ENCODE peak calls at places on chromosomes 3 and 15, in nine cellular contexts. One of them, this sample, is unnamed.

GRCh38 chr3:158672293-158673176 is at the start of gene LXN:
- DNase-seq in Panc1: peak; percentile 71
- DNase-seq in lower lobe of right lung: peak; percentile 92
- DNase-seq in upper lobe of left lung: peak; percentile 85
- DNase-seq in mammary epithelial cell: peak; percentile 89
- DNase-seq in psoas muscle: peak; percentile 81
- DNase-seq in left ventricle myocardium inferior: peak; percentile 84
- DNase-seq in ovary: peak; percentile 85
- DNase-seq in Peyer's patch: peak; percentile 95
- DNase-seq in this sample: peak; percentile 78

GRCh38 chr3:71710906-71711494 is 14.2 kb downstream of the EIF4E3 start:
- DNase-seq in psoas muscle: no peak
- DNase-seq in left ventricle myocardium inferior: no peak
- DNase-seq in ovary: no peak
- DNase-seq in Panc1: peak; percentile 27
- DNase-seq in mammary epithelial cell: peak; percentile 33
- DNase-seq in lower lobe of right lung: no peak
- DNase-seq in upper lobe of left lung: no peak
- DNase-seq in Peyer's patch: no peak
- DNase-seq in this sample: no peak

GRCh38 chr3:160343132-160343531 is 55.9 kb downstream of the IFT80 start:
- DNase-seq in mammary epithelial cell: peak; percentile 4
- DNase-seq in Panc1: no peak
- DNase-seq in ovary: no peak
- DNase-seq in Peyer's patch: no peak
- DNase-seq in left ventricle myocardium inferior: no peak
- DNase-seq in lower lobe of right lung: no peak
- DNase-seq in psoas muscle: no peak
- DNase-seq in upper lobe of left lung: no peak
- DNase-seq in this sample: no peak

GRCh38 chr3:77081240-77081661 is 41.4 kb downstream of the ROBO2 start:
- DNase-seq in Panc1: no peak
- DNase-seq in lower lobe of right lung: no peak
- DNase-seq in ovary: peak; percentile 45
- DNase-seq in Peyer's patch: peak; percentile 81
- DNase-seq in upper lobe of left lung: no peak
- DNase-seq in psoas muscle: no peak
- DNase-seq in left ventricle myocardium inferior: peak; percentile 26
- DNase-seq in mammary epithelial cell: peak; percentile 45
- DNase-seq in this sample: peak; percentile 29

GRCh38 chr3:3800685-3801509 is 1.7 kb downstream of the LRRN1 start:
- DNase-seq in Peyer's patch: peak; percentile 47
- DNase-seq in psoas muscle: peak; percentile 77
- DNase-seq in ovary: peak; percentile 56
- DNase-seq in upper lobe of left lung: peak; percentile 87
- DNase-seq in Panc1: no peak
- DNase-seq in mammary epithelial cell: no peak
- DNase-seq in left ventricle myocardium inferior: peak; percentile 22
- DNase-seq in lower lobe of right lung: peak; percentile 52
- DNase-seq in this sample: no peak

GRCh38 chr3:18828637-18829036 is 319.7 kb upstream of the KCNH8 start:
- DNase-seq in Panc1: no peak
- DNase-seq in lower lobe of right lung: no peak
- DNase-seq in Peyer's patch: no peak
- DNase-seq in ovary: no peak
- DNase-seq in left ventricle myocardium inferior: no peak
- DNase-seq in psoas muscle: no peak
- DNase-seq in mammary epithelial cell: no peak
- DNase-seq in upper lobe of left lung: no peak
- DNase-seq in this sample: no peak

GRCh38 chr3:9037113-9037715 is 73.9 kb upstream of the RAD18 start:
- DNase-seq in upper lobe of left lung: peak; percentile 58
- DNase-seq in psoas muscle: no peak
- DNase-seq in Peyer's patch: peak; percentile 52
- DNase-seq in lower lobe of right lung: no peak
- DNase-seq in ovary: peak; percentile 47
- DNase-seq in left ventricle myocardium inferior: peak; percentile 38
- DNase-seq in mammary epithelial cell: no peak
- DNase-seq in Panc1: no peak
- DNase-seq in this sample: peak; percentile 44

GRCh38 chr3:18424213-18424861 is 802 bp downstream of the SATB1 start:
- DNase-seq in mammary epithelial cell: no peak
- DNase-seq in Peyer's patch: no peak
- DNase-seq in lower lobe of right lung: peak; percentile 50
- DNase-seq in Panc1: no peak
- DNase-seq in ovary: peak; percentile 40
- DNase-seq in upper lobe of left lung: no peak
- DNase-seq in psoas muscle: peak; percentile 61
- DNase-seq in left ventricle myocardium inferior: peak; percentile 24
- DNase-seq in this sample: no peak

GRCh38 chr3:4739289-4740236 is 239.7 kb upstream of the BHLHE40 start:
- DNase-seq in psoas muscle: no peak
- DNase-seq in mammary epithelial cell: no peak
- DNase-seq in Panc1: no peak
- DNase-seq in left ventricle myocardium inferior: no peak
- DNase-seq in ovary: no peak
- DNase-seq in upper lobe of left lung: no peak
- DNase-seq in Peyer's patch: no peak
- DNase-seq in lower lobe of right lung: no peak
- DNase-seq in this sample: no peak

GRCh38 chr3:36648241-36649034 is 115.9 kb downstream of the DCLK3 start:
- DNase-seq in Panc1: peak; percentile 64
- DNase-seq in left ventricle myocardium inferior: no peak
- DNase-seq in psoas muscle: no peak
- DNase-seq in ovary: no peak
- DNase-seq in Peyer's patch: no peak
- DNase-seq in upper lobe of left lung: no peak
- DNase-seq in lower lobe of right lung: no peak
- DNase-seq in mammary epithelial cell: peak; percentile 85
- DNase-seq in this sample: no peak

GRCh38 chr15:57606816-57607215 is 15.1 kb downstream of the MYZAP start:
- DNase-seq in left ventricle myocardium inferior: no peak
- DNase-seq in psoas muscle: no peak
- DNase-seq in Panc1: no peak
- DNase-seq in mammary epithelial cell: no peak
- DNase-seq in Peyer's patch: no peak
- DNase-seq in lower lobe of right lung: no peak
- DNase-seq in ovary: no peak
- DNase-seq in upper lobe of left lung: no peak
- DNase-seq in this sample: no peak

GRCh38 chr3:13274125-13274873 is 145.8 kb downstream of the NUP210 start:
- DNase-seq in lower lobe of right lung: peak; percentile 34
- DNase-seq in Peyer's patch: peak; percentile 33
- DNase-seq in ovary: no peak
- DNase-seq in mammary epithelial cell: no peak
- DNase-seq in psoas muscle: peak; percentile 46
- DNase-seq in upper lobe of left lung: no peak
- DNase-seq in Panc1: no peak
- DNase-seq in left ventricle myocardium inferior: no peak
- DNase-seq in this sample: no peak

GRCh38 chr3:30631237-30631961 is 25.0 kb downstream of the TGFBR2 start:
- DNase-seq in upper lobe of left lung: no peak
- DNase-seq in left ventricle myocardium inferior: no peak
- DNase-seq in mammary epithelial cell: no peak
- DNase-seq in Peyer's patch: no peak
- DNase-seq in lower lobe of right lung: no peak
- DNase-seq in ovary: no peak
- DNase-seq in psoas muscle: no peak
- DNase-seq in Panc1: no peak
- DNase-seq in this sample: no peak

GRCh38 chr3:105502333-105502732 is 135.6 kb downstream of the ALCAM start:
- DNase-seq in left ventricle myocardium inferior: no peak
- DNase-seq in Peyer's patch: no peak
- DNase-seq in mammary epithelial cell: no peak
- DNase-seq in psoas muscle: no peak
- DNase-seq in lower lobe of right lung: no peak
- DNase-seq in upper lobe of left lung: no peak
- DNase-seq in ovary: no peak
- DNase-seq in Panc1: no peak
- DNase-seq in this sample: no peak

GRCh38 chr3:187041362-187042061 is 97.8 kb downstream of the RPL39L start:
- DNase-seq in Panc1: no peak
- DNase-seq in mammary epithelial cell: no peak
- DNase-seq in lower lobe of right lung: no peak
- DNase-seq in psoas muscle: no peak
- DNase-seq in left ventricle myocardium inferior: no peak
- DNase-seq in Peyer's patch: no peak
- DNase-seq in ovary: no peak
- DNase-seq in upper lobe of left lung: no peak
- DNase-seq in this sample: no peak

GRCh38 chr15:79067434-79067833 is 23.1 kb downstream of the RASGRF1 start:
- DNase-seq in left ventricle myocardium inferior: no peak
- DNase-seq in upper lobe of left lung: no peak
- DNase-seq in psoas muscle: no peak
- DNase-seq in Peyer's patch: no peak
- DNase-seq in ovary: no peak
- DNase-seq in lower lobe of right lung: no peak
- DNase-seq in mammary epithelial cell: no peak
- DNase-seq in Panc1: no peak
- DNase-seq in this sample: no peak

GRCh38 chr15:85479071-85479647 is 98.8 kb downstream of the AKAP13 start:
- DNase-seq in Panc1: no peak
- DNase-seq in lower lobe of right lung: no peak
- DNase-seq in ovary: no peak
- DNase-seq in mammary epithelial cell: peak; percentile 71
- DNase-seq in upper lobe of left lung: no peak
- DNase-seq in left ventricle myocardium inferior: no peak
- DNase-seq in Peyer's patch: no peak
- DNase-seq in psoas muscle: no peak
- DNase-seq in this sample: no peak

GRCh38 chr15:20346082-20346805 is 195.4 kb downstream of the GOLGA6L6 start:
- DNase-seq in lower lobe of right lung: no peak
- DNase-seq in Panc1: no peak
- DNase-seq in left ventricle myocardium inferior: no peak
- DNase-seq in mammary epithelial cell: peak; percentile 11
- DNase-seq in psoas muscle: peak; percentile 53
- DNase-seq in upper lobe of left lung: peak; percentile 72
- DNase-seq in Peyer's patch: no peak
- DNase-seq in ovary: peak; percentile 25
- DNase-seq in this sample: no peak
- H3K9me3 ChIP-seq in lower lobe of right lung: peaks cover 7% of the 10 kb centered on the region
- H3K9me3 ChIP-seq in Panc1: no peaks in the 10 kb centered on the region
- H3K9me3 ChIP-seq in left ventricle myocardium inferior: peaks cover 35% of the 10 kb centered on the region
- H3K9me3 ChIP-seq in mammary epithelial cell: peaks cover 30% of the 10 kb centered on the region
- H3K9me3 ChIP-seq in psoas muscle: no peaks in the 10 kb centered on the region
- H3K9me3 ChIP-seq in upper lobe of left lung: no peaks in the 10 kb centered on the region
- H3K9me3 ChIP-seq in Peyer's patch: peaks cover 17% of the 10 kb centered on the region
- H3K9me3 ChIP-seq in ovary: peaks cover 3% of the 10 kb centered on the region
- H3K9me3 ChIP-seq in this sample: peaks cover 16% of the 10 kb centered on the region

GRCh38 chr3:133572158-133573053 is 1.1 kb upstream of the CDV3 start:
- DNase-seq in mammary epithelial cell: peak; percentile 8
- DNase-seq in lower lobe of right lung: no peak
- DNase-seq in Peyer's patch: no peak
- DNase-seq in psoas muscle: no peak
- DNase-seq in Panc1: no peak
- DNase-seq in ovary: peak; percentile 40
- DNase-seq in upper lobe of left lung: no peak
- DNase-seq in left ventricle myocardium inferior: no peak
- DNase-seq in this sample: no peak

GRCh38 chr3:133570139-133570936 is 3.1 kb upstream of the CDV3 start:
- DNase-seq in psoas muscle: no peak
- DNase-seq in left ventricle myocardium inferior: no peak
- DNase-seq in ovary: no peak
- DNase-seq in mammary epithelial cell: peak; percentile 84
- DNase-seq in upper lobe of left lung: no peak
- DNase-seq in Peyer's patch: no peak
- DNase-seq in Panc1: no peak
- DNase-seq in lower lobe of right lung: no peak
- DNase-seq in this sample: peak; percentile 29

GRCh38 chr3:133573054-133573628 is 345 bp upstream of the CDV3 start:
- DNase-seq in ovary: peak; percentile 100
- DNase-seq in mammary epithelial cell: peak; percentile 100
- DNase-seq in lower lobe of right lung: peak; percentile 100
- DNase-seq in upper lobe of left lung: peak; percentile 97
- DNase-seq in Panc1: peak; percentile 99
- DNase-seq in psoas muscle: peak; percentile 100
- DNase-seq in Peyer's patch: peak; percentile 100
- DNase-seq in left ventricle myocardium inferior: peak; percentile 100
- DNase-seq in this sample: peak; percentile 100

GRCh38 chr3:133570937-133571320 is 2.6 kb upstream of the CDV3 start:
- DNase-seq in ovary: no peak
- DNase-seq in psoas muscle: no peak
- DNase-seq in left ventricle myocardium inferior: no peak
- DNase-seq in Panc1: no peak
- DNase-seq in mammary epithelial cell: no peak
- DNase-seq in lower lobe of right lung: no peak
- DNase-seq in Peyer's patch: no peak
- DNase-seq in upper lobe of left lung: no peak
- DNase-seq in this sample: no peak

GRCh38 chr3:133568294-133569014 is 5.0 kb upstream of the CDV3 start:
- DNase-seq in left ventricle myocardium inferior: no peak
- DNase-seq in Peyer's patch: no peak
- DNase-seq in Panc1: peak; percentile 79
- DNase-seq in upper lobe of left lung: no peak
- DNase-seq in mammary epithelial cell: peak; percentile 98
- DNase-seq in ovary: no peak
- DNase-seq in psoas muscle: no peak
- DNase-seq in lower lobe of right lung: no peak
- DNase-seq in this sample: no peak
- H3K4me3 ChIP-seq in left ventricle myocardium inferior: no peak overlapping the region
- H3K4me3 ChIP-seq in Peyer's patch: no peak overlapping the region
- H3K4me3 ChIP-seq in Panc1: no peak overlapping the region
- H3K4me3 ChIP-seq in upper lobe of left lung: no peak overlapping the region
- H3K4me3 ChIP-seq in mammary epithelial cell: no peak overlapping the region
- H3K4me3 ChIP-seq in ovary: no peak overlapping the region
- H3K4me3 ChIP-seq in psoas muscle: no peak overlapping the region
- H3K4me3 ChIP-seq in lower lobe of right lung: no peak overlapping the region
- H3K4me3 ChIP-seq in this sample: no peak overlapping the region

GRCh38 chr3:149833241-149833640 is 20.2 kb downstream of the RNF13 start:
- DNase-seq in psoas muscle: no peak
- DNase-seq in Panc1: no peak
- DNase-seq in upper lobe of left lung: no peak
- DNase-seq in mammary epithelial cell: no peak
- DNase-seq in Peyer's patch: no peak
- DNase-seq in left ventricle myocardium inferior: no peak
- DNase-seq in ovary: no peak
- DNase-seq in lower lobe of right lung: no peak
- DNase-seq in this sample: no peak
- H3K9me3 ChIP-seq in psoas muscle: peaks cover 26% of the 10 kb centered on the region
- H3K9me3 ChIP-seq in Panc1: peaks cover 60% of the 10 kb centered on the region
- H3K9me3 ChIP-seq in upper lobe of left lung: peaks cover 28% of the 10 kb centered on the region
- H3K9me3 ChIP-seq in mammary epithelial cell: peaks cover 30% of the 10 kb centered on the region
- H3K9me3 ChIP-seq in Peyer's patch: peaks cover 22% of the 10 kb centered on the region
- H3K9me3 ChIP-seq in left ventricle myocardium inferior: peaks cover 66% of the 10 kb centered on the region
- H3K9me3 ChIP-seq in ovary: no peaks in the 10 kb centered on the region
- H3K9me3 ChIP-seq in lower lobe of right lung: peaks cover 37% of the 10 kb centered on the region
- H3K9me3 ChIP-seq in this sample: peaks cover 49% of the 10 kb centered on the region

DNA sequence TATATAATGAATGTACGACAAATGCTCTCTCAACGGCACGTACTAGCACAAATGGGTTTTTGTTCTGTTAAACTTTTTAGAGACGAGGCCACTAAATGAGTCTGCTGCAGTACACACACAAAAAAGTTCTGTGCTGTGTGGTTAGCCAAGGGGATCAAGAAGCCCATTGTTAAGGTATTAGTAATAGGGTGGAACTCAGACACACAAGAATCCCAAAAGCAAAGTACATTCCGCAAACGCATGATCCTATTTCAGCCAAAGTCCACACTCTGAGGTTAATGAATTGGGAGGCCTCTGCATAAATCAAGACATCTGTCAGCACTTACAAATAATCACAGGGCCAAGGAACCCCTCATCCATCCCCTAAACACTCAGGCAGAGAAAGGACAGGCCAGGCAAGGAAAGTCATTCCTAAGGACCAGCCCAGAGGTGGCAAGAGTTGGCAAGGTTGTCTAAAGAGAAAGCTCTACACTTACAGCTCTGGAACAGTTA is 12.1 kb downstream of the OSBPL10 start:
- DNase-seq in upper lobe of left lung: no peak
- DNase-seq in Peyer's patch: no peak
- DNase-seq in psoas muscle: no peak
- DNase-seq in Panc1: peak; percentile 59
- DNase-seq in lower lobe of right lung: no peak
- DNase-seq in mammary epithelial cell: peak; percentile 97
- DNase-seq in ovary: no peak
- DNase-seq in left ventricle myocardium inferior: no peak
- DNase-seq in this sample: no peak
- H3K4me3 ChIP-seq in upper lobe of left lung: no peak overlapping the region
- H3K4me3 ChIP-seq in Peyer's patch: no peak overlapping the region
- H3K4me3 ChIP-seq in psoas muscle: no peak overlapping the region
- H3K4me3 ChIP-seq in Panc1: peak overlapping the region; percentile 5
- H3K4me3 ChIP-seq in lower lobe of right lung: no peak overlapping the region
- H3K4me3 ChIP-seq in mammary epithelial cell: peak overlapping the region; percentile 21
- H3K4me3 ChIP-seq in ovary: no peak overlapping the region
- H3K4me3 ChIP-seq in left ventricle myocardium inferior: no peak overlapping the region
- H3K4me3 ChIP-seq in this sample: no peak overlapping the region

This sample was measured in heart right ventricle.